ENCODE peak calls at places on chromosomes 4 and X, in seven cellular contexts. Y, M, T, L, V, E and W are unnamed samples.

GRCh38 chrX:73922856-73923429 is 359.9 kb downstream of the CHIC1 start:
- DNase-seq in Y (no peak), M (no peak), T (peak), L (no peak), V (no peak), E (no peak), W (no peak)

GRCh38 chrX:40950546-40950945 is 134.7 kb upstream of the USP9X start:
- DNase-seq in Y (no peak), M (no peak), T (no peak), L (no peak), V (no peak), E (no peak), W (no peak)

GRCh38 chr4:77095101-77095826 is 19.5 kb upstream of the CCNI start:
- DNase-seq in Y (peak), M (peak), T (peak), L (peak), V (peak), E (peak), W (no peak)

GRCh38 chr4:56976878-56977320 is 507 bp downstream of the NOA1 start:
- DNase-seq in Y (peak), M (peak), T (no peak), L (no peak), V (peak), E (no peak), W (no peak)

GRCh38 chr4:107757860-107758476 is 37.9 kb upstream of the PAPSS1 start:
- DNase-seq in Y (no peak), M (no peak), T (peak), L (no peak), V (no peak), E (no peak), W (no peak)

GRCh38 chr4:41135761-41136160 is 78.6 kb downstream of the APBB2 start:
- DNase-seq in Y (no peak), M (no peak), T (no peak), L (no peak), V (no peak), E (no peak), W (no peak)

GRCh38 chr4:98522603-98523395 is 135.6 kb downstream of the TSPAN5 start:
- DNase-seq in Y (no peak), M (no peak), T (peak), L (peak), V (peak), E (peak), W (no peak)

GRCh38 chr4:36243355-36244256 is 708 bp downstream of the ARAP2 start:
- DNase-seq in Y (peak), M (peak), T (peak), L (no peak), V (no peak), E (no peak), W (no peak)

GRCh38 chr4:81085291-81085690 is 54.8 kb downstream of the BMP3 start:
- DNase-seq in Y (no peak), M (no peak), T (no peak), L (no peak), V (no peak), E (no peak), W (no peak)

GRCh38 chrX:65034641-65035450 is 58.6 kb upstream of the ZC4H2 start:
- DNase-seq in Y (peak), M (peak), T (peak), L (peak), V (peak), E (no peak), W (peak)
- TF ChIP-seq CTCF in Y (peak), M (peak), T (peak), L (peak), V (peak), E (peak), W (peak)

DNA sequence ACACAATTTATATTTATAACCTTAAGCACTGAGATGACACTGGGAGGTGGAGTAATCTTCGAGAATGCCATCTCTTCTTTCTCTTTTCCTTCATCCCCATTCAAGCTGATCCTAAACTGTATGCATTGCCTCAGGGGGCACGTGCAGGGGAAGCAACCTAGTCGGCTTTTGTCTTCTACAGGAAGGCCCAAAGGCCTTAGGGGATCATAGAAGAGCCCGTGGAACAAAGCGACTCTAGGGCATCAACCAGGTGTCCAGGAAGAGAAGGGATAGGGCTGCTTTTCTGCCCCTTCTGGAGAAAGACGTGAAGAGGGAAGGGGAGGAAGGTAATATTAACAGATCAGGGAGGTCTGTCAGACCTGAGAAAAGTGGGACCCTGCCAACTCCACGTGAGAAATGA is 6.9 kb upstream of the TLR8 start:
- DNase-seq in Y (no peak), M (no peak), T (no peak), L (no peak), V (no peak), E (no peak), W (no peak)
- H3K4me3 ChIP-seq in Y (no peak), M (no peak), T (no peak), L (no peak), V (no peak), E (no peak), W (no peak)

GRCh38 chrX:118637997-118638396 is 89.4 kb upstream of the IL13RA1 start:
- DNase-seq in Y (no peak), M (no peak), T (peak), L (no peak), V (no peak), E (no peak), W (no peak)
- TF ChIP-seq CTCF in Y (no peak), M (no peak), T (peak), L (no peak), V (peak), E (no peak), W (peak)

GRCh38 chr4:8398347-8398746 is 42.2 kb downstream of the ACOX3 start:
- DNase-seq in Y (no peak), M (no peak), T (no peak), L (no peak), V (no peak), E (no peak), W (no peak)
- H3K4me3 ChIP-seq in Y (no peak), M (no peak), T (no peak), L (no peak), V (no peak), E (no peak), W (no peak)

GRCh38 chr4:102610007-102610406 is 108.8 kb downstream of the NFKB1 start:
- DNase-seq in Y (no peak), M (no peak), T (peak), L (peak), V (no peak), E (no peak), W (no peak)
- TF ChIP-seq CTCF in Y (peak), M (no peak), T (peak), L (peak), V (peak), E (peak), W (peak)

GRCh38 chrX:69237228-69237627 is 72.0 kb upstream of the PJA1 start:
- DNase-seq in Y (no peak), M (no peak), T (no peak), L (no peak), V (no peak), E (no peak), W (no peak)
- H3K4me3 ChIP-seq in Y (no peak), M (no peak), T (no peak), L (no peak), V (no peak), E (no peak), W (no peak)